ENCODE peak calls at places on chromosomes 2 and 18, in five cellular contexts. C is ureter; N is epithelial cell of esophagus; E is activated naive CD4-positive, alpha-beta T cell; Z is fibroblast of villous mesenchyme. A is an unnamed sample.

GRCh38 chr2:113112438-113112837 is 15.0 kb upstream of the IL1RN start:
- DNase-seq in C (no peak), E (no peak), N (no peak), Z (no peak), A (no peak)

GRCh38 chr18:3793545-3793944 is 343.6 kb downstream of the TGIF1 start:
- DNase-seq in E (no peak), C (no peak), Z (peak; percentile 28), N (no peak), A (no peak)

GRCh38 chr2:130198343-130198742 is at the start of gene TUBA3E:
- DNase-seq in E (no peak), Z (no peak), C (no peak), N (no peak), A (no peak)

GRCh38 chr18:49628993-49629795 is 67.3 kb downstream of the LIPG start:
- DNase-seq in C (no peak), N (no peak), E (no peak), Z (no peak), A (no peak)

GRCh38 chr18:80154293-80154692 is 45.2 kb downstream of the ADNP2 start:
- DNase-seq in Z (peak; percentile 33), E (no peak), C (no peak), N (peak; percentile 46), A (no peak)

GRCh38 chr2:98020992-98021713 is 25.4 kb upstream of the TMEM131 start:
- DNase-seq in E (no peak), N (no peak), C (no peak), Z (no peak), A (no peak)

GRCh38 chr18:62187543-62188378 is 706 bp downstream of the RELCH start:
- DNase-seq in N (peak; percentile 39), C (peak; percentile 45), E (no peak), Z (peak; percentile 7), A (no peak)

GRCh38 chr18:2854871-2855270 is 8.1 kb downstream of the EMILIN2 start:
- DNase-seq in Z (peak; percentile 31), N (no peak), C (no peak), E (no peak), A (no peak)

GRCh38 chr2:102806250-102806837 is 44.5 kb downstream of the TMEM182 start:
- DNase-seq in N (peak; percentile 71), C (peak; percentile 72), Z (peak; percentile 59), E (no peak), A (peak; percentile 21)

GRCh38 chr2:100109986-100110980 is 32.1 kb downstream of the AFF3 start:
- DNase-seq in C (no peak), E (no peak), N (no peak), Z (no peak), A (no peak)

GRCh38 chr2:128454980-128455709 is 136.5 kb upstream of the HS6ST1 start:
- DNase-seq in N (no peak), C (peak; percentile 15), E (no peak), Z (no peak), A (no peak)

GRCh38 chr2:199019898-199020507 is 437.7 kb downstream of the SATB2 start:
- DNase-seq in C (no peak), Z (peak; percentile 33), N (peak; percentile 25), E (no peak), A (no peak)

GRCh38 chr18:32301361-32301760 is 111.5 kb downstream of the MEP1B start:
- DNase-seq in E (no peak), C (no peak), Z (no peak), N (no peak), A (no peak)

GRCh38 chr2:119481501-119482455 is 42.5 kb downstream of the SCTR start:
- DNase-seq in E (no peak), Z (no peak), C (no peak), N (no peak), A (no peak)

GRCh38 chr2:188765522-188765921 is 208.7 kb upstream of the COL3A1 start:
- DNase-seq in Z (peak; percentile 45), N (peak; percentile 74), C (no peak), E (no peak), A (no peak)

GRCh38 chr2:138500592-138501426 is 761 bp upstream of the SPOPL start:
- DNase-seq in C (no peak), N (no peak), Z (no peak), E (no peak), A (no peak)

GRCh38 chr2:128499367-128500135 is 180.9 kb upstream of the HS6ST1 start:
- DNase-seq in Z (no peak), E (no peak), N (no peak), C (peak; percentile 31), A (no peak)

GRCh38 chr2:39772086-39772811 is 6.8 kb downstream of the THUMPD2 start:
- DNase-seq in N (peak; percentile 90), C (no peak), Z (peak; percentile 22), E (no peak), A (no peak)

GRCh38 chr2:198930170-198930569 is 527.6 kb downstream of the SATB2 start:
- DNase-seq in N (no peak), E (no peak), Z (no peak), C (no peak), A (no peak)

GRCh38 chr2:160389875-160390274 is 103.7 kb downstream of the RBMS1 start:
- DNase-seq in N (peak; percentile 74), C (no peak), E (no peak), Z (peak; percentile 73), A (no peak)

GRCh38 chr2:64143154-64144056 is 815 bp downstream of the PELI1 start:
- DNase-seq in Z (peak; percentile 44), E (no peak), N (peak; percentile 45), C (no peak), A (peak; percentile 19)

GRCh38 chr2:75737961-75738360 is 27.2 kb upstream of the GCFC2 start:
- DNase-seq in C (no peak), E (no peak), N (no peak), Z (no peak), A (no peak)